ENCODE peak calls at places on chromosomes 6 and 20, in six cellular contexts. C, V, H, R, M and I are unnamed samples. For H3K4me1, the result is how much of the 10 kb centered on the place peaks cover.

GRCh38 chr20:38177201-38177600 is 12.1 kb upstream of the TGM2 start:
- DNase-seq in V (no peak), R (peak), C (no peak), H (no peak), M (no peak), I (no peak)

GRCh38 chr20:63626424-63627128 is at the start of gene GMEB2:
- DNase-seq in C (peak), R (peak), M (peak), H (no peak), V (peak), I (peak)

GRCh38 chr6:11650297-11650696 is 112.7 kb downstream of the TMEM170B start:
- DNase-seq in H (no peak), M (peak), C (peak), V (no peak), R (no peak), I (no peak)

GRCh38 chr6:43468240-43468639 is 9.1 kb upstream of the TJAP1 start:
- DNase-seq in V (no peak), H (no peak), C (no peak), R (no peak), M (no peak), I (no peak)

GRCh38 chr6:163507965-163508364 is 93.4 kb downstream of the QKI start:
- DNase-seq in V (no peak), M (no peak), H (no peak), R (no peak), C (no peak), I (no peak)

GRCh38 chr20:3235661-3236324 is 3.2 kb downstream of the SLC4A11 start:
- DNase-seq in V (no peak), C (no peak), R (no peak), M (no peak), H (no peak), I (no peak)

GRCh38 chr6:39231844-39232243 is 2.6 kb upstream of the KCNK5 start:
- DNase-seq in H (no peak), V (no peak), M (no peak), R (no peak), C (no peak), I (no peak)

GRCh38 chr6:24640166-24640565 is 5.8 kb downstream of the KIAA0319 start:
- DNase-seq in H (no peak), V (no peak), C (no peak), M (no peak), R (no peak), I (no peak)

GRCh38 chr20:45358282-45359068 is 4.5 kb upstream of the SYS1 start:
- DNase-seq in C (peak), R (peak), M (peak), V (no peak), H (no peak), I (peak)

GRCh38 chr20:24769878-24770627 is 179.0 kb upstream of the CST7 start:
- DNase-seq in V (no peak), M (no peak), C (no peak), R (no peak), H (no peak), I (no peak)

GRCh38 chr6:142802124-142802523 is 142.9 kb downstream of the HIVEP2 start:
- DNase-seq in C (peak), R (no peak), M (no peak), V (peak), H (no peak), I (no peak)

GRCh38 chr6:108492131-108492766 is 68.5 kb upstream of the FOXO3 start:
- DNase-seq in H (peak), M (peak), R (no peak), C (no peak), V (peak), I (no peak)

GRCh38 chr20:35283441-35284266 is 918 bp downstream of the EIF6 start:
- DNase-seq in M (no peak), R (no peak), C (no peak), H (no peak), V (no peak), I (no peak)

GRCh38 chr6:98945311-98946005 is 2.3 kb downstream of the FBXL4 start:
- DNase-seq in H (no peak), M (no peak), C (no peak), R (no peak), V (no peak), I (no peak)

GRCh38 chr20:38485041-38485440 is 12.4 kb downstream of the RALGAPB start:
- DNase-seq in C (no peak), R (no peak), H (no peak), V (no peak), M (no peak), I (no peak)

GRCh38 chr6:13531956-13532355 is 42.4 kb upstream of the SIRT5 start:
- DNase-seq in V (no peak), R (no peak), H (no peak), M (no peak), C (no peak), I (no peak)

GRCh38 chr20:46286977-46287376 is 21.3 kb downstream of the CDH22 start:
- DNase-seq in H (no peak), C (no peak), M (no peak), R (no peak), V (no peak), I (no peak)

GRCh38 chr20:48793776-48794175 is 34.0 kb downstream of the PREX1 start:
- DNase-seq in M (no peak), C (no peak), V (no peak), R (no peak), H (no peak), I (no peak)
- H3K4me1 ChIP-seq in M (under half), C (under half), V (under half), R (under half), H (half or more), I (under half)

GRCh38 chr20:1325173-1326030 is 3.5 kb downstream of the SDCBP2 start:
- DNase-seq in R (peak), M (peak), H (peak), V (peak), C (peak), I (peak)

GRCh38 chr20:1323256-1323655 is 5.7 kb downstream of the SDCBP2 start:
- DNase-seq in M (peak), H (no peak), R (no peak), V (no peak), C (no peak), I (no peak)

GRCh38 chr20:1326031-1326930 is 2.7 kb downstream of the SDCBP2 start:
- DNase-seq in M (peak), C (peak), R (no peak), V (peak), H (no peak), I (no peak)

GRCh38 chr20:1323830-1324597 is 4.9 kb downstream of the SDCBP2 start:
- DNase-seq in R (no peak), V (no peak), M (no peak), C (no peak), H (no peak), I (no peak)

GRCh38 chr20:1324598-1325172 is 4.3 kb downstream of the SDCBP2 start:
- DNase-seq in M (no peak), H (no peak), C (no peak), V (no peak), R (no peak), I (no peak)
- H3K27ac ChIP-seq in M (peak), H (peak), C (peak), V (peak), R (peak), I (peak)

GRCh38 chr20:17835240-17835940 is 133.2 kb downstream of the SNX5 start:
- DNase-seq in M (peak), V (peak), H (no peak), R (no peak), C (peak), I (no peak)
- H3K4me1 ChIP-seq in M (under half), V (under half), H (under half), R (under half), C (under half), I (under half)

GRCh38 chr20:48823476-48823875 is 4.3 kb downstream of the PREX1 start:
- DNase-seq in H (no peak), V (no peak), R (no peak), C (no peak), M (no peak), I (no peak)

GRCh38 chr20:48823960-48824497 is 3.8 kb downstream of the PREX1 start:
- DNase-seq in M (no peak), C (no peak), R (no peak), H (no peak), V (no peak), I (no peak)

GRCh38 chr20:48821261-48821910 is 6.4 kb downstream of the PREX1 start:
- DNase-seq in H (peak), C (no peak), R (no peak), M (no peak), V (no peak), I (no peak)

GRCh38 chr20:48822178-48822577 is 5.6 kb downstream of the PREX1 start:
- DNase-seq in C (no peak), H (no peak), M (no peak), R (no peak), V (no peak), I (no peak)

GRCh38 chr20:48822879-48823385 is 4.9 kb downstream of the PREX1 start:
- DNase-seq in R (no peak), V (no peak), H (peak), M (no peak), C (no peak), I (no peak)
- H3K27ac ChIP-seq in R (no peak), V (no peak), H (peak), M (no peak), C (peak), I (peak)

DNA sequence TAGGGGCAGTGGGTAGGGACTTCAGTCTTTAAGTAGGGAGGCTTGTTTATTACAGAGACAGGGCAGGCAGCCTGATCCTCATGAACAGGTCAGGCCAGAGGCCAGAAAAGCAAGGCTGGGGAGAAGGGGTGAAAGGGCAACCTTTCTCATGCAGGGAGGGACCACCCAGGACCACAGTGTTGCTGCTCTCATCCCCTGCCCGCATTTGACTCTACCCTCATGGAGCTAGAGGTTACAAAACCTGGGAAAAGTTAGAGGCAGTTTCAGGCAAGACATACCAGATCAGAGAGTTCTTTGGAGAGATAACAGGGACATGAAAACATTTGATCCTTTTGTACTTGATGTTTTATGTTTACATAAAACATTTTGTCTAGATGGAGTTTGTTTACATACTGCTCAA is 38.1 kb downstream of the MDGA1 start:
- DNase-seq in V (no peak), C (no peak), R (no peak), M (no peak), H (no peak), I (no peak)
- H3K4me1 ChIP-seq in V (under half), C (under half), R (under half), M (under half), H (under half), I (under half)